ENCODE peak calls at places on chromosomes 6 and 20, in ten cellular contexts. One of them, this sample, is unnamed.

GRCh38 chr6:162154930-162155329 is 572.6 kb downstream of the PRKN start:
- DNase-seq in effector CD4-positive, alpha-beta T cell: no peak
- DNase-seq in AG09309: no peak
- DNase-seq in AG04450: no peak
- DNase-seq in Calu3: no peak
- DNase-seq in foreskin melanocyte: no peak
- DNase-seq in GM12865: no peak
- DNase-seq in left colon: no peak
- DNase-seq in cerebellar cortex: no peak
- DNase-seq in AG04449: no peak
- DNase-seq in this sample: no peak

GRCh38 chr20:40524071-40524470 is 165.0 kb downstream of the MAFB start:
- DNase-seq in AG04450: no peak
- DNase-seq in left colon: no peak
- DNase-seq in AG09309: no peak
- DNase-seq in effector CD4-positive, alpha-beta T cell: no peak
- DNase-seq in foreskin melanocyte: no peak
- DNase-seq in AG04449: no peak
- DNase-seq in Calu3: no peak
- DNase-seq in cerebellar cortex: no peak
- DNase-seq in GM12865: no peak
- DNase-seq in this sample: no peak

GRCh38 chr20:58519940-58520712 is 4.9 kb upstream of the APCDD1L start:
- DNase-seq in GM12865: peak; percentile 53
- DNase-seq in effector CD4-positive, alpha-beta T cell: no peak
- DNase-seq in foreskin melanocyte: no peak
- DNase-seq in AG04449: no peak
- DNase-seq in AG04450: no peak
- DNase-seq in left colon: no peak
- DNase-seq in Calu3: no peak
- DNase-seq in cerebellar cortex: no peak
- DNase-seq in AG09309: no peak
- DNase-seq in this sample: no peak

GRCh38 chr6:73109659-73110058 is 115.6 kb downstream of the KHDC1L start:
- DNase-seq in effector CD4-positive, alpha-beta T cell: no peak
- DNase-seq in foreskin melanocyte: no peak
- DNase-seq in AG04449: no peak
- DNase-seq in Calu3: no peak
- DNase-seq in cerebellar cortex: no peak
- DNase-seq in AG04450: no peak
- DNase-seq in GM12865: no peak
- DNase-seq in AG09309: no peak
- DNase-seq in left colon: no peak
- DNase-seq in this sample: no peak

GRCh38 chr6:18025591-18025990 is 38.2 kb upstream of the KIF13A start:
- DNase-seq in foreskin melanocyte: no peak
- DNase-seq in effector CD4-positive, alpha-beta T cell: no peak
- DNase-seq in Calu3: no peak
- DNase-seq in AG04450: no peak
- DNase-seq in AG09309: no peak
- DNase-seq in AG04449: no peak
- DNase-seq in GM12865: no peak
- DNase-seq in left colon: no peak
- DNase-seq in cerebellar cortex: no peak
- DNase-seq in this sample: no peak

GRCh38 chr6:36195471-36196048 is 984 bp upstream of the BRPF3 start:
- DNase-seq in foreskin melanocyte: no peak
- DNase-seq in left colon: no peak
- DNase-seq in AG09309: no peak
- DNase-seq in Calu3: no peak
- DNase-seq in GM12865: no peak
- DNase-seq in AG04449: no peak
- DNase-seq in cerebellar cortex: peak; percentile 52
- DNase-seq in effector CD4-positive, alpha-beta T cell: no peak
- DNase-seq in AG04450: no peak
- DNase-seq in this sample: peak; percentile 13

GRCh38 chr6:134658596-134658995 is 291.3 kb downstream of the ALDH8A1 start:
- DNase-seq in effector CD4-positive, alpha-beta T cell: no peak
- DNase-seq in left colon: no peak
- DNase-seq in AG04449: no peak
- DNase-seq in AG04450: no peak
- DNase-seq in GM12865: no peak
- DNase-seq in AG09309: no peak
- DNase-seq in foreskin melanocyte: no peak
- DNase-seq in Calu3: no peak
- DNase-seq in cerebellar cortex: no peak
- DNase-seq in this sample: no peak

GRCh38 chr6:18154507-18155272 is at the start of gene TPMT:
- DNase-seq in Calu3: peak; percentile 95
- DNase-seq in foreskin melanocyte: no peak
- DNase-seq in left colon: no peak
- DNase-seq in cerebellar cortex: no peak
- DNase-seq in AG04450: no peak
- DNase-seq in AG09309: no peak
- DNase-seq in AG04449: no peak
- DNase-seq in GM12865: peak; percentile 11
- DNase-seq in effector CD4-positive, alpha-beta T cell: no peak
- DNase-seq in this sample: peak; percentile 99

GRCh38 chr6:35945650-35946025 is 24.7 kb upstream of the SRPK1 start:
- DNase-seq in effector CD4-positive, alpha-beta T cell: no peak
- DNase-seq in Calu3: no peak
- DNase-seq in GM12865: no peak
- DNase-seq in AG04450: no peak
- DNase-seq in left colon: no peak
- DNase-seq in AG09309: no peak
- DNase-seq in foreskin melanocyte: no peak
- DNase-seq in cerebellar cortex: no peak
- DNase-seq in AG04449: no peak
- DNase-seq in this sample: no peak

GRCh38 chr20:33246077-33246476 is 10.3 kb downstream of the BPIFA1 start:
- DNase-seq in left colon: no peak
- DNase-seq in AG04450: no peak
- DNase-seq in AG04449: no peak
- DNase-seq in effector CD4-positive, alpha-beta T cell: no peak
- DNase-seq in AG09309: no peak
- DNase-seq in Calu3: no peak
- DNase-seq in foreskin melanocyte: no peak
- DNase-seq in GM12865: no peak
- DNase-seq in cerebellar cortex: no peak
- DNase-seq in this sample: no peak

GRCh38 chr6:49528571-49528970 is 21.9 kb upstream of the C6orf141 start:
- DNase-seq in cerebellar cortex: no peak
- DNase-seq in AG04449: no peak
- DNase-seq in foreskin melanocyte: no peak
- DNase-seq in left colon: no peak
- DNase-seq in AG09309: no peak
- DNase-seq in AG04450: no peak
- DNase-seq in Calu3: no peak
- DNase-seq in effector CD4-positive, alpha-beta T cell: no peak
- DNase-seq in GM12865: no peak
- DNase-seq in this sample: no peak

GRCh38 chr6:112289039-112289566 is 34.7 kb upstream of the LAMA4 start:
- DNase-seq in left colon: peak; percentile 50
- DNase-seq in GM12865: no peak
- DNase-seq in Calu3: no peak
- DNase-seq in foreskin melanocyte: no peak
- DNase-seq in AG09309: peak; percentile 81
- DNase-seq in AG04450: peak; percentile 94
- DNase-seq in AG04449: peak; percentile 79
- DNase-seq in cerebellar cortex: no peak
- DNase-seq in effector CD4-positive, alpha-beta T cell: no peak
- DNase-seq in this sample: no peak

GRCh38 chr6:7058250-7058923 is 49.4 kb upstream of the RREB1 start:
- DNase-seq in GM12865: no peak
- DNase-seq in Calu3: peak; percentile 76
- DNase-seq in AG04450: peak; percentile 84
- DNase-seq in cerebellar cortex: no peak
- DNase-seq in AG09309: peak; percentile 92
- DNase-seq in foreskin melanocyte: no peak
- DNase-seq in AG04449: peak; percentile 87
- DNase-seq in left colon: peak; percentile 85
- DNase-seq in effector CD4-positive, alpha-beta T cell: no peak
- DNase-seq in this sample: no peak

GRCh38 chr20:14955396-14955795 is 618.0 kb upstream of the FLRT3 start:
- DNase-seq in Calu3: no peak
- DNase-seq in foreskin melanocyte: no peak
- DNase-seq in cerebellar cortex: no peak
- DNase-seq in AG04450: no peak
- DNase-seq in effector CD4-positive, alpha-beta T cell: no peak
- DNase-seq in left colon: no peak
- DNase-seq in AG09309: no peak
- DNase-seq in GM12865: no peak
- DNase-seq in AG04449: no peak
- DNase-seq in this sample: no peak

GRCh38 chr20:6838181-6838826 is 70.8 kb downstream of the BMP2 start:
- DNase-seq in foreskin melanocyte: no peak
- DNase-seq in effector CD4-positive, alpha-beta T cell: no peak
- DNase-seq in cerebellar cortex: no peak
- DNase-seq in AG09309: no peak
- DNase-seq in AG04450: no peak
- DNase-seq in AG04449: no peak
- DNase-seq in GM12865: peak; percentile 16
- DNase-seq in Calu3: no peak
- DNase-seq in left colon: no peak
- DNase-seq in this sample: peak; percentile 85

GRCh38 chr20:51220293-51220706 is 197.4 kb upstream of the KCNG1 start:
- DNase-seq in effector CD4-positive, alpha-beta T cell: peak; percentile 35
- DNase-seq in AG04450: no peak
- DNase-seq in Calu3: peak; percentile 78
- DNase-seq in GM12865: peak; percentile 23
- DNase-seq in left colon: no peak
- DNase-seq in foreskin melanocyte: no peak
- DNase-seq in AG04449: no peak
- DNase-seq in AG09309: no peak
- DNase-seq in cerebellar cortex: no peak
- DNase-seq in this sample: no peak

GRCh38 chr6:109524129-109524528 is 41.1 kb upstream of the ZBTB24 start:
- DNase-seq in Calu3: no peak
- DNase-seq in effector CD4-positive, alpha-beta T cell: no peak
- DNase-seq in cerebellar cortex: no peak
- DNase-seq in AG04449: no peak
- DNase-seq in AG09309: no peak
- DNase-seq in left colon: no peak
- DNase-seq in GM12865: no peak
- DNase-seq in foreskin melanocyte: no peak
- DNase-seq in AG04450: no peak
- DNase-seq in this sample: no peak

GRCh38 chr20:58359441-58359840 is 29.6 kb upstream of the VAPB start:
- DNase-seq in left colon: no peak
- DNase-seq in effector CD4-positive, alpha-beta T cell: no peak
- DNase-seq in AG09309: no peak
- DNase-seq in AG04449: no peak
- DNase-seq in cerebellar cortex: no peak
- DNase-seq in AG04450: no peak
- DNase-seq in Calu3: no peak
- DNase-seq in foreskin melanocyte: no peak
- DNase-seq in GM12865: no peak
- DNase-seq in this sample: no peak

GRCh38 chr6:130937942-130938604 is 110.9 kb downstream of the SMLR1 start:
- DNase-seq in left colon: no peak
- DNase-seq in foreskin melanocyte: peak; percentile 82
- DNase-seq in AG04450: no peak
- DNase-seq in AG09309: no peak
- DNase-seq in GM12865: no peak
- DNase-seq in Calu3: peak; percentile 66
- DNase-seq in cerebellar cortex: no peak
- DNase-seq in effector CD4-positive, alpha-beta T cell: no peak
- DNase-seq in AG04449: no peak
- DNase-seq in this sample: no peak

GRCh38 chr20:21376631-21377030 is 20.7 kb downstream of the NKX2-4 start:
- DNase-seq in AG09309: no peak
- DNase-seq in foreskin melanocyte: no peak
- DNase-seq in GM12865: no peak
- DNase-seq in Calu3: no peak
- DNase-seq in effector CD4-positive, alpha-beta T cell: no peak
- DNase-seq in cerebellar cortex: no peak
- DNase-seq in AG04450: no peak
- DNase-seq in AG04449: no peak
- DNase-seq in left colon: no peak
- DNase-seq in this sample: no peak

GRCh38 chr20:59153355-59153681 is 10.3 kb upstream of the ZNF831 start:
- DNase-seq in Calu3: no peak
- DNase-seq in left colon: no peak
- DNase-seq in AG04450: no peak
- DNase-seq in cerebellar cortex: peak; percentile 90
- DNase-seq in AG04449: no peak
- DNase-seq in GM12865: no peak
- DNase-seq in foreskin melanocyte: no peak
- DNase-seq in effector CD4-positive, alpha-beta T cell: no peak
- DNase-seq in AG09309: no peak
- DNase-seq in this sample: no peak

GRCh38 chr6:158031445-158032353 is 50.0 kb downstream of the SYNJ2 start:
- DNase-seq in foreskin melanocyte: no peak
- DNase-seq in effector CD4-positive, alpha-beta T cell: no peak
- DNase-seq in AG09309: peak; percentile 57
- DNase-seq in Calu3: peak; percentile 41
- DNase-seq in left colon: peak; percentile 64
- DNase-seq in AG04450: no peak
- DNase-seq in GM12865: peak; percentile 64
- DNase-seq in cerebellar cortex: no peak
- DNase-seq in AG04449: no peak
- DNase-seq in this sample: no peak

GRCh38 chr6:164106345-164106769 is 691.8 kb downstream of the QKI start:
- DNase-seq in effector CD4-positive, alpha-beta T cell: no peak
- DNase-seq in AG04449: no peak
- DNase-seq in AG04450: no peak
- DNase-seq in foreskin melanocyte: no peak
- DNase-seq in GM12865: peak; percentile 40
- DNase-seq in left colon: no peak
- DNase-seq in AG09309: no peak
- DNase-seq in cerebellar cortex: no peak
- DNase-seq in Calu3: peak; percentile 28
- DNase-seq in this sample: no peak

GRCh38 chr6:145015739-145016558 is 719.4 kb downstream of the EPM2A start:
- DNase-seq in effector CD4-positive, alpha-beta T cell: no peak
- DNase-seq in AG04450: peak; percentile 72
- DNase-seq in cerebellar cortex: no peak
- DNase-seq in GM12865: peak; percentile 60
- DNase-seq in AG04449: peak; percentile 77
- DNase-seq in AG09309: peak; percentile 76
- DNase-seq in Calu3: peak; percentile 10
- DNase-seq in left colon: no peak
- DNase-seq in foreskin melanocyte: peak; percentile 58
- DNase-seq in this sample: no peak

GRCh38 chr6:105941616-105942412 is 144.3 kb upstream of the PRDM1 start:
- DNase-seq in left colon: no peak
- DNase-seq in AG09309: no peak
- DNase-seq in AG04449: peak; percentile 10
- DNase-seq in Calu3: no peak
- DNase-seq in cerebellar cortex: no peak
- DNase-seq in GM12865: no peak
- DNase-seq in effector CD4-positive, alpha-beta T cell: no peak
- DNase-seq in AG04450: no peak
- DNase-seq in foreskin melanocyte: no peak
- DNase-seq in this sample: no peak

GRCh38 chr6:7390218-7390878 is 740 bp downstream of the RIOK1 start:
- DNase-seq in AG04449: peak; percentile 24
- DNase-seq in foreskin melanocyte: no peak
- DNase-seq in Calu3: no peak
- DNase-seq in GM12865: no peak
- DNase-seq in AG09309: peak; percentile 33
- DNase-seq in left colon: no peak
- DNase-seq in AG04450: peak; percentile 50
- DNase-seq in cerebellar cortex: no peak
- DNase-seq in effector CD4-positive, alpha-beta T cell: no peak
- DNase-seq in this sample: no peak

GRCh38 chr6:127300411-127300810 is 33.7 kb downstream of the RNF146 start:
- DNase-seq in cerebellar cortex: no peak
- DNase-seq in Calu3: no peak
- DNase-seq in GM12865: no peak
- DNase-seq in left colon: no peak
- DNase-seq in foreskin melanocyte: peak; percentile 31
- DNase-seq in AG04449: peak; percentile 76
- DNase-seq in effector CD4-positive, alpha-beta T cell: no peak
- DNase-seq in AG04450: peak; percentile 72
- DNase-seq in AG09309: peak; percentile 54
- DNase-seq in this sample: no peak

GRCh38 chr6:37548067-37548674 is 48.5 kb upstream of the CCDC167 start:
- DNase-seq in AG09309: no peak
- DNase-seq in AG04450: no peak
- DNase-seq in effector CD4-positive, alpha-beta T cell: no peak
- DNase-seq in foreskin melanocyte: no peak
- DNase-seq in left colon: no peak
- DNase-seq in cerebellar cortex: no peak
- DNase-seq in GM12865: no peak
- DNase-seq in Calu3: no peak
- DNase-seq in AG04449: no peak
- DNase-seq in this sample: no peak

This sample was measured in NCI-H1105.